ENCODE peak calls at places on chromosomes 12 and 14, in nine cellular contexts. F is type B pancreatic cell; X is CD8-positive, alpha-beta memory T cell; Y is right lobe of liver; J is natural killer cell; S is SK-N-SH; U is stimulated activated effector memory CD8-positive, alpha-beta T cell treated with anti-CD3 and anti-CD28 coated beads, Interleukin-12 subunit alpha, Interleukin-12 subunit beta, amount 100 ng/mL, for 72 hours; K is Right ventricle myocardium inferior; I is COR-L47. V is an unnamed sample.

GRCh38 chr14:44979740-44980346 is 17.9 kb downstream of the TOGARAM1 start:
- DNase-seq in X (no peak), I (no peak), J (no peak), U (no peak), Y (no peak), K (no peak), F (no peak), S (peak), V (no peak)

GRCh38 chr14:67232066-67232465 is 9.2 kb upstream of the PALS1 start:
- DNase-seq in S (peak), Y (no peak), U (no peak), I (no peak), J (no peak), F (no peak), X (no peak), K (no peak), V (no peak)

GRCh38 chr12:105721051-105721825 is 390.7 kb downstream of the C12orf75 start:
- DNase-seq in I (no peak), S (no peak), X (no peak), K (no peak), F (no peak), J (no peak), U (no peak), Y (no peak), V (no peak)

GRCh38 chr14:57712101-57712500 is 153.8 kb downstream of the SLC35F4 start:
- DNase-seq in S (no peak), U (no peak), I (no peak), K (no peak), Y (no peak), F (no peak), J (no peak), X (no peak), V (no peak)

GRCh38 chr12:50187084-50187900 is 20.1 kb upstream of the CERS5 start:
- DNase-seq in Y (no peak), K (no peak), J (no peak), S (no peak), X (no peak), I (no peak), U (no peak), F (no peak), V (no peak)

GRCh38 chr14:75132374-75133086 is 5.7 kb upstream of the NEK9 start:
- DNase-seq in K (no peak), Y (no peak), I (peak), S (peak), J (no peak), F (no peak), X (peak), U (peak), V (peak)

GRCh38 chr12:989751-990278 is 1.2 kb upstream of the ERC1 start:
- DNase-seq in K (no peak), X (no peak), U (no peak), J (no peak), Y (no peak), I (peak), F (no peak), S (peak), V (no peak)

GRCh38 chr14:91225025-91225424 is 19.5 kb downstream of the GPR68 start:
- DNase-seq in S (no peak), F (no peak), U (no peak), X (no peak), I (no peak), Y (no peak), K (no peak), J (no peak), V (no peak)

GRCh38 chr12:58919271-58920101 is 818 bp downstream of the LRIG3 start:
- DNase-seq in K (no peak), U (no peak), Y (no peak), I (peak), S (no peak), J (no peak), X (no peak), F (peak), V (no peak)

GRCh38 chr14:97536421-97536820 is 739.2 kb downstream of the VRK1 start:
- DNase-seq in X (no peak), F (no peak), U (no peak), J (no peak), K (no peak), I (no peak), Y (no peak), S (no peak), V (no peak)

GRCh38 chr14:45134051-45134958 is at the start of gene FKBP3:
- DNase-seq in S (peak), J (peak), Y (peak), K (peak), X (peak), I (peak), U (peak), F (peak), V (peak)

GRCh38 chr12:132154941-132155770 is 10.9 kb downstream of the NOC4L start:
- DNase-seq in S (no peak), I (no peak), U (no peak), J (no peak), Y (no peak), X (no peak), K (peak), F (no peak), V (no peak)